ENCODE peak calls at places on chromosome 3, in seven cellular contexts. One of them, this sample, is unnamed.
A peak's percentile ranks its signal among the peaks of the same experiment; 100 is the strongest.

GRCh38 chr3:185145511-185145910 is 7.3 kb downstream of the C3orf70 start:
- DNase-seq in bronchial epithelial cell: no peak
- DNase-seq in fibroblast of pulmonary artery: no peak
- DNase-seq in OCI-LY7: no peak
- DNase-seq in pancreas: no peak
- DNase-seq in A549: no peak
- DNase-seq in AG09309: no peak
- DNase-seq in this sample: no peak

GRCh38 chr3:155701882-155702465 is 42.9 kb downstream of the PLCH1 start:
- DNase-seq in bronchial epithelial cell: peak; percentile 62
- DNase-seq in fibroblast of pulmonary artery: peak; percentile 70
- DNase-seq in OCI-LY7: peak; percentile 76
- DNase-seq in pancreas: no peak
- DNase-seq in A549: peak; percentile 36
- DNase-seq in AG09309: peak; percentile 21
- DNase-seq in this sample: peak; percentile 70

GRCh38 chr3:27730774-27731659 is 8.9 kb upstream of the EOMES start:
- DNase-seq in bronchial epithelial cell: no peak
- DNase-seq in fibroblast of pulmonary artery: no peak
- DNase-seq in OCI-LY7: no peak
- DNase-seq in pancreas: no peak
- DNase-seq in A549: no peak
- DNase-seq in AG09309: no peak
- DNase-seq in this sample: peak; percentile 19

GRCh38 chr3:158679547-158680000 is 7.1 kb upstream of the LXN start:
- DNase-seq in bronchial epithelial cell: peak; percentile 36
- DNase-seq in fibroblast of pulmonary artery: peak; percentile 31
- DNase-seq in OCI-LY7: no peak
- DNase-seq in pancreas: no peak
- DNase-seq in A549: no peak
- DNase-seq in AG09309: no peak
- DNase-seq in this sample: peak; percentile 28

GRCh38 chr3:8625991-8626390 is 18.6 kb downstream of the SSUH2 start:
- DNase-seq in bronchial epithelial cell: no peak
- DNase-seq in fibroblast of pulmonary artery: peak; percentile 40
- DNase-seq in OCI-LY7: no peak
- DNase-seq in pancreas: no peak
- DNase-seq in A549: no peak
- DNase-seq in AG09309: no peak
- DNase-seq in this sample: peak; percentile 44

GRCh38 chr3:184395320-184395660 is 15.4 kb downstream of the CHRD start:
- DNase-seq in bronchial epithelial cell: no peak
- DNase-seq in fibroblast of pulmonary artery: no peak
- DNase-seq in OCI-LY7: no peak
- DNase-seq in pancreas: peak; percentile 82
- DNase-seq in A549: no peak
- DNase-seq in AG09309: no peak
- DNase-seq in this sample: no peak

GRCh38 chr3:143442761-143443477 is 323.3 kb downstream of the CHST2 start:
- DNase-seq in bronchial epithelial cell: peak; percentile 36
- DNase-seq in fibroblast of pulmonary artery: peak; percentile 15
- DNase-seq in OCI-LY7: no peak
- DNase-seq in pancreas: no peak
- DNase-seq in A549: no peak
- DNase-seq in AG09309: no peak
- DNase-seq in this sample: no peak

GRCh38 chr3:17157713-17158112 is 273.0 kb downstream of the PLCL2 start:
- DNase-seq in bronchial epithelial cell: no peak
- DNase-seq in fibroblast of pulmonary artery: peak; percentile 24
- DNase-seq in OCI-LY7: no peak
- DNase-seq in pancreas: no peak
- DNase-seq in A549: no peak
- DNase-seq in AG09309: peak; percentile 14
- DNase-seq in this sample: peak; percentile 81

GRCh38 chr3:72174043-72174442 is 389.1 kb upstream of the PROK2 start:
- DNase-seq in bronchial epithelial cell: no peak
- DNase-seq in fibroblast of pulmonary artery: no peak
- DNase-seq in OCI-LY7: no peak
- DNase-seq in pancreas: no peak
- DNase-seq in A549: no peak
- DNase-seq in AG09309: no peak
- DNase-seq in this sample: no peak

GRCh38 chr3:54870423-54870822 is 57.4 kb downstream of the LRTM1 start:
- DNase-seq in bronchial epithelial cell: peak; percentile 70
- DNase-seq in fibroblast of pulmonary artery: peak; percentile 94
- DNase-seq in OCI-LY7: peak; percentile 10
- DNase-seq in pancreas: no peak
- DNase-seq in A549: peak; percentile 47
- DNase-seq in AG09309: peak; percentile 95
- DNase-seq in this sample: peak; percentile 96

GRCh38 chr3:123347205-123347604 is 101.7 kb downstream of the ADCY5 start:
- DNase-seq in bronchial epithelial cell: no peak
- DNase-seq in fibroblast of pulmonary artery: no peak
- DNase-seq in OCI-LY7: no peak
- DNase-seq in pancreas: no peak
- DNase-seq in A549: no peak
- DNase-seq in AG09309: no peak
- DNase-seq in this sample: no peak

GRCh38 chr3:29410660-29411405 is 130.0 kb downstream of the RBMS3 start:
- DNase-seq in bronchial epithelial cell: no peak
- DNase-seq in fibroblast of pulmonary artery: peak; percentile 55
- DNase-seq in OCI-LY7: peak; percentile 17
- DNase-seq in pancreas: no peak
- DNase-seq in A549: no peak
- DNase-seq in AG09309: no peak
- DNase-seq in this sample: no peak

GRCh38 chr3:71069797-71070196 is 513.7 kb downstream of the FOXP1 start:
- DNase-seq in bronchial epithelial cell: peak; percentile 98
- DNase-seq in fibroblast of pulmonary artery: peak; percentile 76
- DNase-seq in OCI-LY7: peak; percentile 76
- DNase-seq in pancreas: no peak
- DNase-seq in A549: peak; percentile 57
- DNase-seq in AG09309: no peak
- DNase-seq in this sample: peak; percentile 59

GRCh38 chr3:10334461-10334860 is 13.5 kb upstream of the SEC13 start:
- DNase-seq in bronchial epithelial cell: no peak
- DNase-seq in fibroblast of pulmonary artery: peak; percentile 53
- DNase-seq in OCI-LY7: no peak
- DNase-seq in pancreas: no peak
- DNase-seq in A549: peak; percentile 65
- DNase-seq in AG09309: peak; percentile 41
- DNase-seq in this sample: peak; percentile 62

GRCh38 chr3:100717063-100717462 is 7.8 kb downstream of the TFG start:
- DNase-seq in bronchial epithelial cell: no peak
- DNase-seq in fibroblast of pulmonary artery: no peak
- DNase-seq in OCI-LY7: no peak
- DNase-seq in pancreas: no peak
- DNase-seq in A549: no peak
- DNase-seq in AG09309: no peak
- DNase-seq in this sample: no peak

GRCh38 chr3:17137321-17137826 is 252.6 kb downstream of the PLCL2 start:
- DNase-seq in bronchial epithelial cell: no peak
- DNase-seq in fibroblast of pulmonary artery: no peak
- DNase-seq in OCI-LY7: no peak
- DNase-seq in pancreas: no peak
- DNase-seq in A549: no peak
- DNase-seq in AG09309: no peak
- DNase-seq in this sample: no peak

GRCh38 chr3:161508852-161509477 is 12.4 kb downstream of the OTOL1 start:
- DNase-seq in bronchial epithelial cell: peak; percentile 16
- DNase-seq in fibroblast of pulmonary artery: peak; percentile 12
- DNase-seq in OCI-LY7: peak; percentile 27
- DNase-seq in pancreas: no peak
- DNase-seq in A549: peak; percentile 4
- DNase-seq in AG09309: no peak
- DNase-seq in this sample: no peak

GRCh38 chr3:58074126-58074715 is 66.0 kb downstream of the FLNB start:
- DNase-seq in bronchial epithelial cell: no peak
- DNase-seq in fibroblast of pulmonary artery: no peak
- DNase-seq in OCI-LY7: peak; percentile 59
- DNase-seq in pancreas: no peak
- DNase-seq in A549: no peak
- DNase-seq in AG09309: no peak
- DNase-seq in this sample: no peak

GRCh38 chr3:195196266-195196665 is 74.7 kb downstream of the XXYLT1 start:
- DNase-seq in bronchial epithelial cell: peak; percentile 49
- DNase-seq in fibroblast of pulmonary artery: peak; percentile 62
- DNase-seq in OCI-LY7: no peak
- DNase-seq in pancreas: no peak
- DNase-seq in A549: no peak
- DNase-seq in AG09309: no peak
- DNase-seq in this sample: peak; percentile 57

GRCh38 chr3:45170071-45170470 is 23.9 kb upstream of the CDCP1 start:
- DNase-seq in bronchial epithelial cell: no peak
- DNase-seq in fibroblast of pulmonary artery: no peak
- DNase-seq in OCI-LY7: no peak
- DNase-seq in pancreas: no peak
- DNase-seq in A549: no peak
- DNase-seq in AG09309: no peak
- DNase-seq in this sample: peak; percentile 61

GRCh38 chr3:71724584-71725278 is 471 bp downstream of the EIF4E3 start:
- DNase-seq in bronchial epithelial cell: peak; percentile 12
- DNase-seq in fibroblast of pulmonary artery: no peak
- DNase-seq in OCI-LY7: no peak
- DNase-seq in pancreas: peak; percentile 61
- DNase-seq in A549: peak; percentile 44
- DNase-seq in AG09309: no peak
- DNase-seq in this sample: peak; percentile 7

GRCh38 chr3:75303676-75304075 is 360.5 kb upstream of the FRG2C start:
- DNase-seq in bronchial epithelial cell: no peak
- DNase-seq in fibroblast of pulmonary artery: no peak
- DNase-seq in OCI-LY7: no peak
- DNase-seq in pancreas: no peak
- DNase-seq in A549: no peak
- DNase-seq in AG09309: no peak
- DNase-seq in this sample: no peak

GRCh38 chr3:183698318-183698731 is 728 bp downstream of the YEATS2 start:
- DNase-seq in bronchial epithelial cell: peak; percentile 34
- DNase-seq in fibroblast of pulmonary artery: peak; percentile 48
- DNase-seq in OCI-LY7: peak; percentile 45
- DNase-seq in pancreas: peak; percentile 27
- DNase-seq in A549: peak; percentile 33
- DNase-seq in AG09309: no peak
- DNase-seq in this sample: peak; percentile 46

DNA sequence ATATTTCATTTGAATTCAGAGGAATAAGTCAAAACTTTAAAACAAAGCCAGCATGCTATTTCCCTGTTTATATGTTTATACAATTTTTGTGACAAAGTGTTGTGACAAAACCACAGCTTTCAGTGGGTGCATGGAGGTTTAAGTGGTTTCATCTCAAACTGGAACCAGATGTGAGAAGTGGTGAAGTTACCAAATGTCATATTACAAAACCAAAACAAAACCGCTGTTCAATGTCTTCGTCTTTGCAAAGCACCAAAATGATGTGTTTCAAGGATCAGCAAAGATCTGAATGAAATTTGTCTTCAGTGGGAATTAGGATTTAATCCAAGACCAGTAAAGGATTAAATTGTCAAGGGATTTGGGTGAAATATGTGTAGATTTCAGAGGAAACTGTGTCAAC is 59.3 kb upstream of the OSTN start:
- DNase-seq in bronchial epithelial cell: no peak
- DNase-seq in fibroblast of pulmonary artery: no peak
- DNase-seq in OCI-LY7: no peak
- DNase-seq in pancreas: no peak
- DNase-seq in A549: no peak
- DNase-seq in AG09309: peak; percentile 11
- DNase-seq in this sample: peak; percentile 72
- TF ChIP-seq CTCF in bronchial epithelial cell: no peak
- TF ChIP-seq CTCF in fibroblast of pulmonary artery: no peak
- TF ChIP-seq CTCF in OCI-LY7: no peak
- TF ChIP-seq CTCF in pancreas: no peak
- TF ChIP-seq CTCF in A549: no peak
- TF ChIP-seq CTCF in AG09309: no peak
- TF ChIP-seq CTCF in this sample: no peak

GRCh38 chr3:86985427-86985826 is 5.5 kb downstream of the VGLL3 start:
- DNase-seq in bronchial epithelial cell: no peak
- DNase-seq in fibroblast of pulmonary artery: no peak
- DNase-seq in OCI-LY7: no peak
- DNase-seq in pancreas: no peak
- DNase-seq in A549: no peak
- DNase-seq in AG09309: no peak
- DNase-seq in this sample: no peak

GRCh38 chr3:86988986-86989385 is 2.0 kb downstream of the VGLL3 start:
- DNase-seq in bronchial epithelial cell: no peak
- DNase-seq in fibroblast of pulmonary artery: no peak
- DNase-seq in OCI-LY7: no peak
- DNase-seq in pancreas: no peak
- DNase-seq in A549: no peak
- DNase-seq in AG09309: no peak
- DNase-seq in this sample: peak; percentile 39

GRCh38 chr3:86988235-86988634 is 2.7 kb downstream of the VGLL3 start:
- DNase-seq in bronchial epithelial cell: peak; percentile 92
- DNase-seq in fibroblast of pulmonary artery: peak; percentile 95
- DNase-seq in OCI-LY7: no peak
- DNase-seq in pancreas: no peak
- DNase-seq in A549: no peak
- DNase-seq in AG09309: peak; percentile 67
- DNase-seq in this sample: peak; percentile 89

GRCh38 chr3:86986666-86987420 is 4.1 kb downstream of the VGLL3 start:
- DNase-seq in bronchial epithelial cell: peak; percentile 46
- DNase-seq in fibroblast of pulmonary artery: peak; percentile 63
- DNase-seq in OCI-LY7: no peak
- DNase-seq in pancreas: no peak
- DNase-seq in A549: no peak
- DNase-seq in AG09309: no peak
- DNase-seq in this sample: peak; percentile 69

GRCh38 chr3:86987421-86987715 is 3.6 kb downstream of the VGLL3 start:
- DNase-seq in bronchial epithelial cell: no peak
- DNase-seq in fibroblast of pulmonary artery: no peak
- DNase-seq in OCI-LY7: no peak
- DNase-seq in pancreas: no peak
- DNase-seq in A549: no peak
- DNase-seq in AG09309: no peak
- DNase-seq in this sample: no peak
- H3K4me3 ChIP-seq in bronchial epithelial cell: no peak overlapping the region
- H3K4me3 ChIP-seq in fibroblast of pulmonary artery: peak overlapping the region; percentile 87
- H3K4me3 ChIP-seq in OCI-LY7: no peak overlapping the region
- H3K4me3 ChIP-seq in pancreas: no peak overlapping the region
- H3K4me3 ChIP-seq in A549: no peak overlapping the region
- H3K4me3 ChIP-seq in AG09309: peak overlapping the region; percentile 90
- H3K4me3 ChIP-seq in this sample: peak overlapping the region; percentile 99

DNA sequence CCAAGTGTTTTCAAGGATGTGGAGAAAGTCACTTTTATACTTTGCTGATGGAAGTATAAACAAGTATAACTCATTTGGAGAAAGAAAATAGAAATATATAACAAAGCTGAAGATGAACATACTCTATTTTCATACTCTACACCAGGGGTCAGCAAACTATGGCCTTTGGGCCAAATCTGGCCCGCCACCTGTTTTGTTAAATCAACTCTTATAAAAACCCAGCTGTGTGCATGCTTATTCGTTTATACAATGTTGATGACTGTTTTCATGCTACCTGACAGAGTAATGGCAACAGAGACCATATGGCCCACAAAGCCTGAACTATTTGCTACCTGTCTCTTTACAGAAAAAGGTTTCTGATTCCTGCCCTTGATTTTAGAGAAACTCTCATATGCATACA is 124.0 kb downstream of the NR1D2 start:
- DNase-seq in bronchial epithelial cell: no peak
- DNase-seq in fibroblast of pulmonary artery: no peak
- DNase-seq in OCI-LY7: peak; percentile 13
- DNase-seq in pancreas: no peak
- DNase-seq in A549: no peak
- DNase-seq in AG09309: no peak
- DNase-seq in this sample: no peak
- TF ChIP-seq CTCF in bronchial epithelial cell: no peak
- TF ChIP-seq CTCF in fibroblast of pulmonary artery: no peak
- TF ChIP-seq CTCF in OCI-LY7: peak; percentile 62
- TF ChIP-seq CTCF in pancreas: no peak
- TF ChIP-seq CTCF in A549: peak; percentile 79
- TF ChIP-seq CTCF in AG09309: no peak
- TF ChIP-seq CTCF in this sample: peak; percentile 16

GRCh38 chr3:153348457-153349137 is 186.6 kb downstream of the RAP2B start:
- DNase-seq in bronchial epithelial cell: no peak
- DNase-seq in fibroblast of pulmonary artery: no peak
- DNase-seq in OCI-LY7: no peak
- DNase-seq in pancreas: no peak
- DNase-seq in A549: no peak
- DNase-seq in AG09309: peak; percentile 37
- DNase-seq in this sample: peak; percentile 23
- H3K4me3 ChIP-seq in bronchial epithelial cell: no peak overlapping the region
- H3K4me3 ChIP-seq in fibroblast of pulmonary artery: no peak overlapping the region
- H3K4me3 ChIP-seq in OCI-LY7: no peak overlapping the region
- H3K4me3 ChIP-seq in pancreas: no peak overlapping the region
- H3K4me3 ChIP-seq in A549: no peak overlapping the region
- H3K4me3 ChIP-seq in AG09309: no peak overlapping the region
- H3K4me3 ChIP-seq in this sample: no peak overlapping the region